ENCODE peak calls at places on chromosomes 6 and 20, in four cellular contexts. Y, S, H and X are unnamed samples.

GRCh38 chr6:116221067-116221466 is 32.8 kb downstream of the TSPYL4 start:
- DNase-seq in H (no peak), S (no peak), Y (no peak), X (no peak)

GRCh38 chr6:126812651-126813050 is 305.8 kb upstream of the RSPO3 start:
- DNase-seq in H (no peak), Y (no peak), S (no peak), X (no peak)

GRCh38 chr6:100276311-100277057 is 188.2 kb downstream of the SIM1 start:
- DNase-seq in Y (no peak), S (no peak), H (no peak), X (no peak)

GRCh38 chr20:479487-479886 is 17.2 kb upstream of the TBC1D20 start:
- DNase-seq in H (no peak), Y (no peak), S (no peak), X (no peak)

GRCh38 chr6:44257007-44257752 is at the start of gene SLC35B2:
- DNase-seq in H (peak), Y (no peak), S (peak), X (no peak)

GRCh38 chr6:16759646-16760535 is 1.4 kb downstream of the ATXN1 start:
- DNase-seq in Y (peak), S (peak), H (peak), X (no peak)

GRCh38 chr20:35306931-35307517 is 14.8 kb upstream of the FAM83C start:
- DNase-seq in S (no peak), H (no peak), Y (no peak), X (no peak)

GRCh38 chr6:155248021-155249001 is 15.5 kb upstream of the CLDN20 start:
- DNase-seq in H (no peak), Y (peak), S (no peak), X (no peak)

GRCh38 chr6:39867592-39867991 is 66.7 kb downstream of the MOCS1 start:
- DNase-seq in S (no peak), H (no peak), Y (no peak), X (no peak)

GRCh38 chr6:114862809-114863208 is 520.0 kb upstream of the HS3ST5 start:
- DNase-seq in Y (no peak), H (no peak), S (no peak), X (no peak)

GRCh38 chr20:49248879-49249665 is 28.8 kb downstream of the ZNFX1 start:
- DNase-seq in Y (no peak), H (no peak), S (no peak), X (no peak)

GRCh38 chr6:155125916-155126315 is 130.8 kb downstream of the TIAM2 start:
- DNase-seq in Y (no peak), S (no peak), H (no peak), X (no peak)

GRCh38 chr6:119284861-119285521 is 64.6 kb downstream of the MAN1A1 start:
- DNase-seq in Y (no peak), S (no peak), H (no peak), X (no peak)

GRCh38 chr6:3913077-3913957 is 64.1 kb downstream of the FAM50B start:
- DNase-seq in H (no peak), S (no peak), Y (no peak), X (peak)

GRCh38 chr6:125114248-125114858 is 39.2 kb upstream of the TPD52L1 start:
- DNase-seq in Y (no peak), S (peak), H (no peak), X (peak)

GRCh38 chr6:128097019-128097418 is 196.2 kb upstream of the THEMIS start:
- DNase-seq in S (no peak), Y (no peak), H (no peak), X (no peak)

GRCh38 chr6:82863771-82864170 is 201.9 kb downstream of the UBE3D start:
- DNase-seq in Y (no peak), H (no peak), S (no peak), X (no peak)

GRCh38 chr6:75351570-75351969 is 67.0 kb upstream of the TMEM30A start:
- DNase-seq in S (no peak), Y (no peak), H (no peak), X (peak)

GRCh38 chr6:34115396-34116314 is 30.2 kb downstream of the GRM4 start:
- DNase-seq in S (no peak), Y (no peak), H (peak), X (no peak)

GRCh38 chr6:15444881-15445280 is 199.0 kb downstream of the JARID2 start:
- DNase-seq in S (no peak), Y (no peak), H (no peak), X (no peak)

GRCh38 chr6:40586369-40586768 is 795 bp downstream of the LRFN2 start:
- DNase-seq in S (no peak), Y (no peak), H (no peak), X (no peak)

GRCh38 chr6:157974967-157975366 is 6.7 kb upstream of the SYNJ2 start:
- DNase-seq in S (no peak), Y (no peak), H (no peak), X (no peak)

GRCh38 chr20:31596831-31597482 is 8.1 kb upstream of the ID1 start:
- DNase-seq in H (no peak), Y (no peak), S (no peak), X (no peak)

GRCh38 chr20:4766631-4767030 is 44.9 kb downstream of the PRND start:
- DNase-seq in S (no peak), H (no peak), Y (no peak), X (no peak)

GRCh38 chr20:57398231-57398821 is 7.1 kb downstream of the RBM38 start:
- DNase-seq in S (peak), Y (peak), H (peak), X (peak)

GRCh38 chr20:38299963-38300362 is 4.0 kb upstream of the BPI start:
- DNase-seq in Y (no peak), H (no peak), S (no peak), X (no peak)

GRCh38 chr6:74369556-74369993 is 673.6 kb downstream of the CD109 start:
- DNase-seq in Y (no peak), H (no peak), S (no peak), X (no peak)

GRCh38 chr6:40930555-40930954 is 108.5 kb downstream of the UNC5CL start:
- DNase-seq in Y (no peak), H (no peak), S (no peak), X (no peak)

GRCh38 chr6:54473328-54473727 is 165.1 kb downstream of the TINAG start:
- DNase-seq in H (no peak), S (no peak), Y (no peak), X (no peak)

GRCh38 chr6:101534386-101534785 is 140.9 kb downstream of the GRIK2 start:
- DNase-seq in Y (no peak), H (no peak), S (no peak), X (no peak)

GRCh38 chr6:85092224-85092623 is 327.8 kb upstream of the TBX18 start:
- DNase-seq in H (no peak), S (no peak), Y (no peak), X (no peak)

GRCh38 chr6:46796842-46797241 is 3.7 kb downstream of the MEP1A start:
- DNase-seq in Y (no peak), H (no peak), S (no peak), X (no peak)